ENCODE peak calls at places on chromosomes 4 and X, in seven cellular contexts. K, N, R, T, Z, G and A are unnamed samples. For H3K36me3, the result is how much of the 10 kb centered on the place peaks cover.

GRCh38 chr4:921830-922331 is 10.2 kb downstream of the GAK start:
- DNase-seq in K (no peak), N (no peak), R (no peak), T (no peak), Z (no peak), G (no peak), A (peak)

GRCh38 chr4:111602848-111603247 is 542.4 kb upstream of the FAM241A start:
- DNase-seq in K (peak), N (peak), R (peak), T (no peak), Z (no peak), G (no peak), A (no peak)

GRCh38 chrX:101230636-101231035 is 11.1 kb downstream of the DRP2 start:
- DNase-seq in K (peak), N (peak), R (peak), T (no peak), Z (no peak), G (no peak), A (no peak)

GRCh38 chrX:116961872-116962582 is 499.3 kb upstream of the CT83 start:
- DNase-seq in K (no peak), N (peak), R (no peak), T (peak), Z (peak), G (no peak), A (no peak)

GRCh38 chr4:187017156-187017555 is 293.5 kb upstream of the FAT1 start:
- DNase-seq in K (no peak), N (no peak), R (peak), T (peak), Z (no peak), G (no peak), A (no peak)

GRCh38 chrX:9494806-9495205 is 29.9 kb downstream of the TBL1X start:
- DNase-seq in K (peak), N (peak), R (peak), T (peak), Z (no peak), G (peak), A (no peak)

GRCh38 chr4:140136509-140136908 is 17.5 kb downstream of the MAML3 start:
- DNase-seq in K (peak), N (peak), R (no peak), T (no peak), Z (no peak), G (no peak), A (no peak)

GRCh38 chrX:68832516-68833447 is 4.0 kb downstream of the EFNB1 start:
- DNase-seq in K (no peak), N (no peak), R (no peak), T (no peak), Z (no peak), G (no peak), A (no peak)

GRCh38 chr4:159508917-159509500 is 406.1 kb downstream of the RAPGEF2 start:
- DNase-seq in K (no peak), N (no peak), R (no peak), T (no peak), Z (no peak), G (no peak), A (no peak)

GRCh38 chr4:145618210-145618911 is 824 bp upstream of the MMAA start:
- DNase-seq in K (no peak), N (peak), R (no peak), T (no peak), Z (no peak), G (peak), A (peak)

GRCh38 chrX:110002300-110003166 is at the start of gene TMEM164:
- DNase-seq in K (peak), N (peak), R (peak), T (peak), Z (peak), G (peak), A (peak)

GRCh38 chr4:109979932-109980717 is 67.4 kb downstream of the EGF start:
- DNase-seq in K (peak), N (peak), R (peak), T (peak), Z (no peak), G (no peak), A (no peak)

GRCh38 chr4:52106142-52106541 is 55.0 kb downstream of the SPATA18 start:
- DNase-seq in K (no peak), N (no peak), R (peak), T (no peak), Z (no peak), G (no peak), A (no peak)

GRCh38 chr4:99356992-99357391 is 4.4 kb upstream of the ADH1C start:
- DNase-seq in K (no peak), N (no peak), R (no peak), T (no peak), Z (no peak), G (no peak), A (no peak)

GRCh38 chr4:12897954-12898353 is 586.2 kb downstream of the RAB28 start:
- DNase-seq in K (no peak), N (no peak), R (no peak), T (no peak), Z (no peak), G (no peak), A (no peak)

GRCh38 chrX:40109288-40110008 is 11.7 kb upstream of the BCOR start:
- DNase-seq in K (peak), N (peak), R (peak), T (peak), Z (peak), G (peak), A (peak)

DNA sequence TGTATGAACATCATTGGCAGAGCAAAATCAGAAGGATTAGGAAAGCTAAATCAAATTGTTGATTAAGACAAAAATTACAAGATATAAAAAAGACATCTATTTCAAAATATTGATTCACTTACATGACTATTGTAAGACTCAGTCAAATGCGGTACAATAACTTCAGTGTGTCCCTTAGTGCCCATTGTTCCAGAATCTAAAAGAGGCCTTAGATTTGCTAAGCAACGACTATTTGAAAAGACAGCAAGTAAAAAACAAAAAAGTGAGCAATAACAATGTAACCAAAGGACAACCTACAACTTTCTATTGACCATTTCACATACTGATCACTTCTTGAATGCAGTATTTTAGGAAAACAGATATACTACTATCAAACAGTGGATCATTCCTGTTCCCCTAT is 65.6 kb downstream of the UBA6 start:
- DNase-seq in K (no peak), N (no peak), R (no peak), T (no peak), Z (no peak), G (no peak), A (no peak)
- H3K27ac ChIP-seq in K (no peak), N (no peak), R (no peak), T (no peak), Z (no peak), G (no peak), A (no peak)

GRCh38 chr4:38523054-38523453 is 140.9 kb upstream of the KLF3 start:
- DNase-seq in K (no peak), N (no peak), R (no peak), T (no peak), Z (no peak), G (peak), A (no peak)

GRCh38 chr4:38523524-38524448 is 140.2 kb upstream of the KLF3 start:
- DNase-seq in K (no peak), N (no peak), R (no peak), T (no peak), Z (no peak), G (peak), A (no peak)

GRCh38 chr4:38516194-38516593 is 147.8 kb upstream of the KLF3 start:
- DNase-seq in K (no peak), N (no peak), R (no peak), T (no peak), Z (no peak), G (no peak), A (no peak)

GRCh38 chr4:38514465-38515146 is 149.4 kb upstream of the KLF3 start:
- DNase-seq in K (no peak), N (no peak), R (no peak), T (no peak), Z (no peak), G (no peak), A (no peak)

DNA sequence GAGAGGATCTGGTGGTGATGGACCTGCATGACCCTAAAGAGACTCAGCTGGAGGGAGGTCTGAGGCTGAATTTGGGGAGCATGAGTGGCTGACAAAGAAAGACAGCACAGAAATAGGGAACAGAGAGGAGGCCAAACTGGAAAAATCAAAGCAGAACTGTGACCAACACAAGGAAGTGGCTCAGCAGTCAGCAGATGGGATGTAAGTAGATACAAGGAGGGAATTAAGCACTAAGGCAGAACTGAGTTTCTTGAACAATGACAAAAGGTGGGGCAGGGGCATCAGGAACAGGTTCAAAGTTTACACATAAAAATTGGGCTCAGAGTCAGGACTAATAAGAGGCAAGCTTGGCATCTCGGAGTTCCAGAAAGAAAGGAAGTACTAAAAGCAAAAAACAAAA is 144.3 kb upstream of the KLF3 start:
- DNase-seq in K (no peak), N (no peak), R (no peak), T (no peak), Z (no peak), G (no peak), A (no peak)
- H3K9ac ChIP-seq in K (no peak), N (no peak), R (no peak), T (no peak), Z (no peak), G (no peak), A (no peak)

GRCh38 chrX:71244359-71245128 is 9.4 kb downstream of the ZMYM3 start:
- DNase-seq in K (no peak), N (no peak), R (no peak), T (no peak), Z (no peak), G (no peak), A (no peak)

GRCh38 chrX:71250856-71251255 is 3.1 kb downstream of the ZMYM3 start:
- DNase-seq in K (no peak), N (no peak), R (no peak), T (no peak), Z (no peak), G (no peak), A (no peak)

DNA sequence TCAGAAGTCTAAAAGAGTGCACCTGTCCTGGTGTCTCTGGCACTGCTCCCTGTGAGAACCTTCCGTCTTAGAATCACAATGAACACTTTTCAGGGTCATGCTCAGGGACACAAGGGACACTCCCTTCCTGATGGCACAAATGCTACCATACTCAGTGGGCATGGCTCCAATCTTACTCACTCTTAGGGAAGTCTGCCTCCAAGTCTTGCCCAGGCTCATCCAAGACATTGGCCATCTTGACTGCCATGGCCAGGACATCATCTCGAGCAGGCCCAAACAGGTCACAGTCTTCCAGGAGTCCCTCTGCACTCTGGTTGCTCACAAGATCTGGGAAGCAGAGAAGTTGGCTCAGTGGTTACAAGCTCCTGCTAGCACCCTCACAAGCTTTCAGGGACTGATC is 8.8 kb downstream of the ZMYM3 start:
- DNase-seq in K (no peak), N (no peak), R (no peak), T (no peak), Z (no peak), G (no peak), A (no peak)
- H3K36me3 ChIP-seq in K (under half), N (under half), R (half or more), T (under half), Z (half or more), G (half or more), A (under half)

GRCh38 chr4:26877417-26877816 is 16.8 kb downstream of the STIM2 start:
- DNase-seq in K (no peak), N (no peak), R (no peak), T (no peak), Z (no peak), G (no peak), A (no peak)

GRCh38 chr4:26874110-26874509 is 13.5 kb downstream of the STIM2 start:
- DNase-seq in K (no peak), N (no peak), R (no peak), T (no peak), Z (no peak), G (no peak), A (no peak)

GRCh38 chr4:26870576-26871260 is 10.1 kb downstream of the STIM2 start:
- DNase-seq in K (no peak), N (peak), R (no peak), T (peak), Z (no peak), G (no peak), A (no peak)

GRCh38 chr4:26871611-26872010 is 11.0 kb downstream of the STIM2 start:
- DNase-seq in K (no peak), N (peak), R (no peak), T (peak), Z (no peak), G (no peak), A (no peak)

DNA sequence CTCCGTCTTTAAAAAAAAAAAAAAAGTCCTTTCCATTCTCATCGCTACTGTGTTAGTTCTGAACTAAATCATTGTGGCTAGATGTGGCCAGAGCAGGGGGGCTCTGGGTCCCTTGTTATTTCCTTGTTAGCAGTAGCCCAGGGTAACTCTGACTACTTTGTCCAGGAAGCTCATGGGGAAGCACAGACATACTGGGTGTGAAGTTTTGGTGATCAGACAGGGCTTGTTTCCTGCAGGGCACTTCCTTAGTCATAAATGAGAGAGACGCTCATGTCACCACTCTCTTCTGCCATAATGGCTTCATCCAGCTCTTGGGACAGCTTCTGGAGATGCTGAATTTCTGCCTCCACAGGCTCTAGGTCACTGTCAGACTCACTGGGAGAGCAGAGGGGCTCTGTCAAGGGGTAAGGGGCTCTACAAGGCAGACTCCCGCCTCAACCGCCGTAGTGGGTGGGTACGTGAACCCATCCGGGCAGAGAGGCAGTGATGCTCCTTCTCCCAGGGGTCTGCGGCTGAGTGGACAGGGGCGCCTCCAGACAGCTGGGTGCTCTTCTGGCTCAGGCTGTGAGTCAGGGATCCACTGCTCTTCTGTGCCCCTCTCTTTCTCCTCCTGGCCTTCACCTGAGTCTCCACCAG is 12.9 kb downstream of the STIM2 start:
- DNase-seq in K (no peak), N (no peak), R (no peak), T (peak), Z (no peak), G (no peak), A (no peak)
- H3K27ac ChIP-seq in K (no peak), N (no peak), R (no peak), T (no peak), Z (no peak), G (no peak), A (no peak)

DNA sequence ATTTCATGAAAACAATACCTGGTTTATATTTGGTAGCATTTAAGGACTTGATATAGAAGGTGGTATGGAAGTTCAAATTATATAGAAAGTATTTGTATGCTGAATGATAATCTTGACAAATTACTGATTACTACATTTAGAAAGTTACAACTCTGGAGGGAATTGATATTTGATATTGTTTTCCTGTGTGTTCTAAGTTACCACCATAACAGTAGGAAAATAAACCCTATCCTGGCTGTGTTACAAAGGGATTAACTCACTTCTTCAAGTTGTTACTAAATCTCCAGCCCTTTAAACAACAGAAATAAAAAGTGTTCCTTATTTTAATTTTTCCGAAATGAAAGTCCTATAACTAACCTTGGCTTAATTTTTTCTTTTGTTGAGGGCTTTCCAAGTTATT is 36.6 kb downstream of the FHL1 start:
- DNase-seq in K (peak), N (peak), R (no peak), T (no peak), Z (no peak), G (no peak), A (no peak)
- H3K9ac ChIP-seq in K (no peak), N (peak), R (peak), T (no peak), Z (no peak), G (no peak), A (no peak)

GRCh38 chr4:1961038-1961437 is 47.7 kb downstream of the NELFA start:
- DNase-seq in K (no peak), N (no peak), R (no peak), T (no peak), Z (no peak), G (no peak), A (no peak)
- H3K36me3 ChIP-seq in K (under half), N (under half), R (half or more), T (under half), Z (half or more), G (half or more), A (under half)